ENCODE peak calls at places on chromosome 17, in seven cellular contexts. A is body of pancreas, Y is DMS153, D is T47D, U is NCI-H1105, R is NCI-H2081 treated with DMSO at 0.1 percent for 48 hours, F is GM20000. X is an unnamed sample.

GRCh38 chr17:31561469-31562412 is 170.3 kb downstream of the RAB11FIP4 start:
- DNase-seq in A (no peak), Y (no peak), D (no peak), U (no peak), R (no peak), F (no peak), X (no peak)

GRCh38 chr17:29291163-29291752 is 2.7 kb downstream of the NUFIP2 start:
- DNase-seq in A (no peak), Y (peak; percentile 42), D (peak; percentile 53), U (peak; percentile 56), R (no peak), F (peak; percentile 67), X (peak; percentile 46)

GRCh38 chr17:48640858-48641180 is 14.7 kb upstream of the HOXB9 start:
- DNase-seq in A (no peak), Y (no peak), D (no peak), U (no peak), R (no peak), F (no peak), X (no peak)

GRCh38 chr17:62587554-62587953 is 39.9 kb upstream of the MRC2 start:
- DNase-seq in A (no peak), Y (no peak), D (no peak), U (no peak), R (no peak), F (no peak), X (no peak)

GRCh38 chr17:65559802-65560627 is 1.4 kb downstream of the AXIN2 start:
- DNase-seq in A (peak; percentile 24), Y (no peak), D (no peak), U (peak; percentile 23), R (no peak), F (peak; percentile 62), X (peak; percentile 50)

GRCh38 chr17:4920351-4921048 is 11.6 kb upstream of the GP1BA start:
- DNase-seq in A (no peak), Y (no peak), D (no peak), U (no peak), R (no peak), F (no peak), X (no peak)

GRCh38 chr17:68501074-68501473 is 11.2 kb upstream of the PRKAR1A start:
- DNase-seq in A (no peak), Y (no peak), D (no peak), U (no peak), R (no peak), F (no peak), X (no peak)

GRCh38 chr17:58556833-58557250 is 42.4 kb upstream of the MTMR4 start:
- DNase-seq in A (no peak), Y (no peak), D (no peak), U (no peak), R (no peak), F (no peak), X (no peak)

GRCh38 chr17:65220732-65221131 is 83.6 kb downstream of the RGS9 start:
- DNase-seq in A (no peak), Y (no peak), D (no peak), U (no peak), R (no peak), F (no peak), X (no peak)

GRCh38 chr17:76452102-76452645 is 778 bp downstream of the UBE2O start:
- DNase-seq in A (peak; percentile 39), Y (no peak), D (peak; percentile 57), U (no peak), R (no peak), F (no peak), X (no peak)

GRCh38 chr17:81813371-81813684 is 9.4 kb downstream of the GCGR start:
- DNase-seq in A (no peak), Y (no peak), D (no peak), U (no peak), R (no peak), F (no peak), X (no peak)

GRCh38 chr17:68346448-68346847 is 55.2 kb downstream of the ARSG start:
- DNase-seq in A (no peak), Y (no peak), D (no peak), U (no peak), R (no peak), F (peak; percentile 51), X (no peak)

GRCh38 chr17:29240477-29240876 is 6.2 kb upstream of the CRYBA1 start:
- DNase-seq in A (no peak), Y (no peak), D (no peak), U (no peak), R (no peak), F (no peak), X (no peak)

GRCh38 chr17:48992433-48992832 is 4.8 kb upstream of the IGF2BP1 start:
- DNase-seq in A (no peak), Y (no peak), D (no peak), U (no peak), R (no peak), F (no peak), X (no peak)

GRCh38 chr17:75341784-75342183 is 52.6 kb upstream of the SLC25A19 start:
- DNase-seq in A (no peak), Y (no peak), D (no peak), U (no peak), R (no peak), F (no peak), X (no peak)

GRCh38 chr17:18955009-18955408 is 3.0 kb downstream of the SLC5A10 start:
- DNase-seq in A (no peak), Y (no peak), D (no peak), U (no peak), R (no peak), F (no peak), X (no peak)

GRCh38 chr17:45052052-45052772 is 780 bp upstream of the DCAKD start:
- DNase-seq in A (peak; percentile 54), Y (peak; percentile 62), D (no peak), U (peak; percentile 41), R (peak; percentile 57), F (no peak), X (no peak)

GRCh38 chr17:10311131-10311530 is 61.7 kb downstream of the MYH13 start:
- DNase-seq in A (no peak), Y (no peak), D (no peak), U (no peak), R (no peak), F (no peak), X (no peak)

GRCh38 chr17:49967621-49968379 is 1.2 kb upstream of the DLX4 start:
- DNase-seq in A (no peak), Y (no peak), D (no peak), U (no peak), R (no peak), F (no peak), X (no peak)

GRCh38 chr17:48997827-48998556 is 807 bp downstream of the IGF2BP1 start:
- DNase-seq in A (no peak), Y (no peak), D (no peak), U (no peak), R (no peak), F (peak; percentile 49), X (no peak)

GRCh38 chr17:67490471-67490870 is 113.4 kb downstream of the PITPNC1 start:
- DNase-seq in A (no peak), Y (no peak), D (no peak), U (no peak), R (no peak), F (no peak), X (no peak)

GRCh38 chr17:81720267-81721071 is 8.4 kb downstream of the SLC25A10 start:
- DNase-seq in A (peak; percentile 15), Y (no peak), D (no peak), U (no peak), R (no peak), F (no peak), X (no peak)

GRCh38 chr17:63337579-63337978 is 108.5 kb downstream of the CYB561 start:
- DNase-seq in A (no peak), Y (no peak), D (no peak), U (no peak), R (no peak), F (no peak), X (no peak)

GRCh38 chr17:1271441-1271840 is 1.2 kb downstream of the BHLHA9 start:
- DNase-seq in A (no peak), Y (no peak), D (no peak), U (no peak), R (no peak), F (no peak), X (no peak)

GRCh38 chr17:82170412-82170961 is 42.2 kb downstream of the CCDC57 start:
- DNase-seq in A (no peak), Y (no peak), D (no peak), U (no peak), R (no peak), F (no peak), X (no peak)

GRCh38 chr17:43690624-43691316 is 29.0 kb upstream of the MEOX1 start:
- DNase-seq in A (no peak), Y (no peak), D (no peak), U (no peak), R (no peak), F (no peak), X (no peak)

GRCh38 chr17:79631640-79632431 is 21.0 kb upstream of the RBFOX3 start:
- DNase-seq in A (peak; percentile 2), Y (no peak), D (no peak), U (no peak), R (no peak), F (peak; percentile 3), X (no peak)

GRCh38 chr17:77474292-77474988 is 333.7 kb downstream of the SEC14L1 start:
- DNase-seq in A (no peak), Y (no peak), D (no peak), U (no peak), R (no peak), F (no peak), X (no peak)

GRCh38 chr17:29177871-29178749 is 2.1 kb downstream of the MYO18A start:
- DNase-seq in A (no peak), Y (peak; percentile 37), D (peak; percentile 70), U (no peak), R (no peak), F (no peak), X (no peak)

GRCh38 chr17:409308-409847 is 56.8 kb upstream of the RPH3AL start:
- DNase-seq in A (no peak), Y (no peak), D (no peak), U (no peak), R (no peak), F (no peak), X (no peak)

GRCh38 chr17:81432873-81433451 is 37.7 kb downstream of the BAHCC1 start:
- DNase-seq in A (peak; percentile 98), Y (peak; percentile 88), D (no peak), U (peak; percentile 90), R (peak; percentile 78), F (no peak), X (no peak)

GRCh38 chr17:56108811-56109284 is 44.4 kb upstream of the ANKFN1 start:
- DNase-seq in A (no peak), Y (no peak), D (no peak), U (no peak), R (no peak), F (peak; percentile 12), X (no peak)

GRCh38 chr17:4782652-4783051 is 3.5 kb downstream of the VMO1 start:
- DNase-seq in A (no peak), Y (no peak), D (no peak), U (no peak), R (no peak), F (no peak), X (no peak)

GRCh38 chr17:60231234-60231633 is 81.5 kb downstream of the CA4 start:
- DNase-seq in A (no peak), Y (no peak), D (peak; percentile 22), U (peak; percentile 4), R (no peak), F (peak; percentile 6), X (no peak)

GRCh38 chr17:51147641-51148040 is 5.7 kb upstream of the NME1 start:
- DNase-seq in A (no peak), Y (no peak), D (no peak), U (no peak), R (no peak), F (no peak), X (no peak)

GRCh38 chr17:1649116-1649843 is 386 bp downstream of the RILP start:
- DNase-seq in A (peak; percentile 86), Y (peak; percentile 23), D (no peak), U (no peak), R (no peak), F (peak; percentile 88), X (peak; percentile 56)